ENCODE peak calls at places on chromosomes 3 and 15, in six cellular contexts. One of them, this sample, is unnamed.

GRCh38 chr15:96366526-96366877 is 36.0 kb downstream of the NR2F2 start:
- DNase-seq in psoas muscle: no peak
- DNase-seq in A673: no peak
- DNase-seq in mesendoderm: no peak
- DNase-seq in bronchial epithelial cell: no peak
- DNase-seq in AG04450: no peak
- DNase-seq in this sample: no peak

GRCh38 chr3:72341380-72341770 is 506.9 kb downstream of the SHQ1 start:
- DNase-seq in mesendoderm: no peak
- DNase-seq in psoas muscle: no peak
- DNase-seq in A673: no peak
- DNase-seq in AG04450: no peak
- DNase-seq in bronchial epithelial cell: no peak
- DNase-seq in this sample: no peak

GRCh38 chr15:95365615-95366107 is 964.8 kb upstream of the NR2F2 start:
- DNase-seq in mesendoderm: peak; percentile 32
- DNase-seq in psoas muscle: no peak
- DNase-seq in A673: peak; percentile 53
- DNase-seq in AG04450: peak; percentile 58
- DNase-seq in bronchial epithelial cell: no peak
- DNase-seq in this sample: no peak

GRCh38 chr3:105688821-105689220 is 180.0 kb downstream of the CBLB start:
- DNase-seq in mesendoderm: no peak
- DNase-seq in psoas muscle: no peak
- DNase-seq in A673: no peak
- DNase-seq in AG04450: no peak
- DNase-seq in bronchial epithelial cell: no peak
- DNase-seq in this sample: no peak

GRCh38 chr3:148999806-149000205 is 8.5 kb downstream of the GYG1 start:
- DNase-seq in mesendoderm: no peak
- DNase-seq in AG04450: no peak
- DNase-seq in A673: no peak
- DNase-seq in bronchial epithelial cell: no peak
- DNase-seq in psoas muscle: no peak
- DNase-seq in this sample: no peak

GRCh38 chr3:169835533-169835932 is 22.8 kb upstream of the LRRC34 start:
- DNase-seq in bronchial epithelial cell: no peak
- DNase-seq in A673: no peak
- DNase-seq in AG04450: no peak
- DNase-seq in psoas muscle: no peak
- DNase-seq in mesendoderm: no peak
- DNase-seq in this sample: no peak

GRCh38 chr3:181724432-181724740 is 12.7 kb downstream of the SOX2 start:
- DNase-seq in mesendoderm: no peak
- DNase-seq in AG04450: no peak
- DNase-seq in bronchial epithelial cell: no peak
- DNase-seq in A673: no peak
- DNase-seq in psoas muscle: no peak
- DNase-seq in this sample: no peak

GRCh38 chr3:46844851-46845250 is 18.4 kb downstream of the MYL3 start:
- DNase-seq in bronchial epithelial cell: no peak
- DNase-seq in A673: no peak
- DNase-seq in AG04450: no peak
- DNase-seq in mesendoderm: peak; percentile 89
- DNase-seq in psoas muscle: no peak
- DNase-seq in this sample: no peak

GRCh38 chr3:168968611-168969010 is 694.9 kb downstream of the MECOM start:
- DNase-seq in psoas muscle: no peak
- DNase-seq in A673: no peak
- DNase-seq in bronchial epithelial cell: no peak
- DNase-seq in AG04450: no peak
- DNase-seq in mesendoderm: no peak
- DNase-seq in this sample: no peak

GRCh38 chr3:30476373-30477082 is 129.9 kb upstream of the TGFBR2 start:
- DNase-seq in mesendoderm: no peak
- DNase-seq in psoas muscle: no peak
- DNase-seq in bronchial epithelial cell: peak; percentile 95
- DNase-seq in AG04450: no peak
- DNase-seq in A673: peak; percentile 41
- DNase-seq in this sample: no peak

GRCh38 chr3:120450914-120451669 is at the start of gene FSTL1:
- DNase-seq in mesendoderm: peak; percentile 89
- DNase-seq in bronchial epithelial cell: no peak
- DNase-seq in psoas muscle: peak; percentile 70
- DNase-seq in AG04450: no peak
- DNase-seq in A673: peak; percentile 53
- DNase-seq in this sample: no peak

GRCh38 chr3:197354195-197355059 is 56.0 kb upstream of the DLG1 start:
- DNase-seq in bronchial epithelial cell: no peak
- DNase-seq in psoas muscle: peak; percentile 69
- DNase-seq in mesendoderm: no peak
- DNase-seq in A673: peak; percentile 40
- DNase-seq in AG04450: peak; percentile 49
- DNase-seq in this sample: no peak

GRCh38 chr15:66184492-66184891 is 69.1 kb downstream of the MEGF11 start:
- DNase-seq in mesendoderm: no peak
- DNase-seq in AG04450: no peak
- DNase-seq in A673: no peak
- DNase-seq in psoas muscle: no peak
- DNase-seq in bronchial epithelial cell: no peak
- DNase-seq in this sample: no peak

GRCh38 chr3:187012609-187013051 is 82.3 kb downstream of the ST6GAL1 start:
- DNase-seq in mesendoderm: no peak
- DNase-seq in psoas muscle: no peak
- DNase-seq in bronchial epithelial cell: no peak
- DNase-seq in AG04450: no peak
- DNase-seq in A673: no peak
- DNase-seq in this sample: no peak

GRCh38 chr3:58563386-58564035 is 13.7 kb downstream of the FAM107A start:
- DNase-seq in AG04450: no peak
- DNase-seq in psoas muscle: no peak
- DNase-seq in A673: no peak
- DNase-seq in bronchial epithelial cell: peak; percentile 86
- DNase-seq in mesendoderm: no peak
- DNase-seq in this sample: no peak

GRCh38 chr3:139173372-139174108 is 128.8 kb upstream of the PRR23C start:
- DNase-seq in bronchial epithelial cell: peak; percentile 27
- DNase-seq in psoas muscle: no peak
- DNase-seq in A673: no peak
- DNase-seq in mesendoderm: no peak
- DNase-seq in AG04450: no peak
- DNase-seq in this sample: no peak

GRCh38 chr15:39641187-39641889 is 60.5 kb downstream of the THBS1 start:
- DNase-seq in bronchial epithelial cell: peak; percentile 89
- DNase-seq in A673: peak; percentile 11
- DNase-seq in AG04450: no peak
- DNase-seq in psoas muscle: no peak
- DNase-seq in mesendoderm: no peak
- DNase-seq in this sample: no peak

DNA sequence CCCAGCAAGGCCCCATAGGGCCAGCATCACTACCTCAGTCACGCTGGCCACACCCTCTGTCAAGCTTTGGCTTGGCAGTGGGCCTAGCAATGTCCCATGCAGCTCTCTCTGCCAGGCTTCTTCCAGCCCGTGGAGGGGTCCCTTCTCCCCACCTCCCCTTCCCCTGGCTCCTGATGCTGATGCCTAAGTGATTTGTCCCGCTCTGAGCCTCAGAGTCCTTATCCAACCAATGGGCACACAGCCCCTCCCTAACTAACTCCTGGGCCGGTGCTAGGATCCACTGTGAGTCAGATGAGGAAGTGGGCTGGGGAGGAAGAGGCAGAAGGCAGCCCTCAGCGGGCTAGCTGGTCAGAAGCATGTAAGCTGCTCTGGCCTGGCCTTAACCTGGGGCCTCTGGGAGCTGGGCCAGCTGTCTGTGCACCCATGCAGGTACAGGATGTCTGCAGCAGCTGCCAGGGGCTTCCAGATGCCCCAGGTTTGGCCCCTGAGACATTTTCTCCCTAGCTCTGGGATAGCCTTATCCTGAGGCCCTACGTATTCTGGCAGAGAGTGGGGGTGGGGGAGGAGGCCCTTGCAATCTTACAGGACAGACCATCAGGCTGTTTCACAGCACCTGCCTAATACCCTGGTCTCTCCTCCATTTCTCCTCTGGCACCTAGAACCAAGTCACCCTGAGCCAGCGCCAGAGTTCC is 740 bp upstream of the ZBTB47 start:
- DNase-seq in bronchial epithelial cell: peak; percentile 82
- DNase-seq in A673: no peak
- DNase-seq in mesendoderm: peak; percentile 67
- DNase-seq in psoas muscle: peak; percentile 56
- DNase-seq in AG04450: peak; percentile 34
- DNase-seq in this sample: peak; percentile 21
- H3K4me3 ChIP-seq in bronchial epithelial cell: peak overlapping the region; percentile 75
- H3K4me3 ChIP-seq in A673: peak overlapping the region; percentile 58
- H3K4me3 ChIP-seq in mesendoderm: no peak overlapping the region
- H3K4me3 ChIP-seq in psoas muscle: peak overlapping the region; percentile 78
- H3K4me3 ChIP-seq in AG04450: peak overlapping the region; percentile 64
- H3K4me3 ChIP-seq in this sample: peak overlapping the region; percentile 78

DNA sequence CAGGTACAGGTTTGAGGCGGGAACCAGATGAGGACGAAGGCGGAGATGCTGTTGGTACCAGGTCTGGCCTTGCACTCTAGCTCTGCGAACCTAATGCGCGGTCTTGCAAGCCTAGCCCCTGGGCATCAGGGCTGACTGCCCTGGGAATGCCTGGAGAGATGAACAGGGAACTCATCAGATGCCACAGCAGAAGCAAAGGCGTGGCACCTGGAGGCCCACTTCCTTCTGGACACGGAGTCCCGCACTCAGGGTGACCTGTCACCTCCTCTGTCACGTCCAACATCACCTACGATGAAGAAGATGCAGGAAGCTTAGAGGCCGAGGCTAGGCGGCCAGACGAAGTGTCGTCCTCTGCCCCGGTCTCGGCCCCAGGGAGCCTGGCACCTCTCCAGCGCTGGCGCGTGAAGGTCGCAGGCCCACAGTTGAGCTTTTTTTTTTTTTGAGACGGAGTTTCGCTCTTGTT is 9.4 kb downstream of the RPLP1 start:
- DNase-seq in psoas muscle: peak; percentile 58
- DNase-seq in AG04450: no peak
- DNase-seq in A673: no peak
- DNase-seq in bronchial epithelial cell: no peak
- DNase-seq in mesendoderm: no peak
- DNase-seq in this sample: no peak
- H3K4me3 ChIP-seq in psoas muscle: peak overlapping the region; percentile 67
- H3K4me3 ChIP-seq in AG04450: peak overlapping the region; percentile 61
- H3K4me3 ChIP-seq in A673: peak overlapping the region; percentile 43
- H3K4me3 ChIP-seq in bronchial epithelial cell: peak overlapping the region; percentile 43
- H3K4me3 ChIP-seq in mesendoderm: no peak overlapping the region
- H3K4me3 ChIP-seq in this sample: peak overlapping the region; percentile 47

DNA sequence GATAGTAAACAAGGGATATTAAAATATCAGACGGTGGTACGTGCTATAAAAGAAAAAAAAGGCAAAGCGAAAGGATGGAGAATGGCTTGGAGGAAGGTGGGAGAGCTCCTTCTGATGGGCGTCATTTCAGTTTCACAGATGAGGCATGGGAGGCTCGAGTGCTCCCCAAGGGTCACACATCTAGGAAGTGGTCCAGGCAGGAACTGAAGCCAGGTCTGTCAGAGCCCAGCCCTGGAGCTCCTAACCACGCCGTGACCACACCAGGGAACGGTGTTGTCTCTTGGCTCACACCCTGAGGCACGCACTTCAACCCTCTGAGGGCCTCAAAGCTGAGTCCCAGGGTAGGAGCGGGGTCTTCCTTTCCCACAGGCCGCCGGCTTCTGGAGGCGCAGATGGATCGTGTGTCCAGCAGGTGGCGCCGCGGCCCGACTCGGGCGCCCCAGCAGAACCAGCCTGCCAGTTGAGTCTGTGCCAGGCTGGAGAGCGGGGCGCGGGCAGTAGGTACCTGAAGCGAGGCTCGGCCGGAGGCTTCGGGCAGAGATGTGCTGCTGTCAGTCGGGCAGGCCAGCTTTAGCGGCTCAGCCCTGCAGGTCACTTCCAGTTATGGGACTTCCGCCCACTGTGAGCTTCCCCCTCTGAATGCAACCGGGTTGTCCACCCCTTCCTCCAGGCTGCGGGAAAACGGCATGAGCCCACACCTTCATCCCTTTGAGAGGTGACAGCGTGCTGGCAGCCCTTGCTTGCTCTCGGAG is 68.1 kb downstream of the SLC6A1 start:
- DNase-seq in A673: peak; percentile 79
- DNase-seq in psoas muscle: peak; percentile 73
- DNase-seq in bronchial epithelial cell: peak; percentile 37
- DNase-seq in mesendoderm: peak; percentile 72
- DNase-seq in AG04450: peak; percentile 23
- DNase-seq in this sample: no peak
- H3K4me3 ChIP-seq in A673: peak overlapping the region; percentile 15
- H3K4me3 ChIP-seq in psoas muscle: peak overlapping the region; percentile 5
- H3K4me3 ChIP-seq in bronchial epithelial cell: no peak overlapping the region
- H3K4me3 ChIP-seq in mesendoderm: no peak overlapping the region
- H3K4me3 ChIP-seq in AG04450: peak overlapping the region; percentile 20
- H3K4me3 ChIP-seq in this sample: peak overlapping the region; percentile 27

GRCh38 chr3:69688400-69688799 is 50.9 kb upstream of the MITF start:
- DNase-seq in mesendoderm: no peak
- DNase-seq in bronchial epithelial cell: no peak
- DNase-seq in psoas muscle: no peak
- DNase-seq in A673: no peak
- DNase-seq in AG04450: no peak
- DNase-seq in this sample: no peak
- H3K4me3 ChIP-seq in mesendoderm: no peak overlapping the region
- H3K4me3 ChIP-seq in bronchial epithelial cell: no peak overlapping the region
- H3K4me3 ChIP-seq in psoas muscle: no peak overlapping the region
- H3K4me3 ChIP-seq in A673: no peak overlapping the region
- H3K4me3 ChIP-seq in AG04450: no peak overlapping the region
- H3K4me3 ChIP-seq in this sample: no peak overlapping the region

GRCh38 chr3:175398676-175399075 is 539.5 kb downstream of the NAALADL2 start:
- DNase-seq in bronchial epithelial cell: peak; percentile 23
- DNase-seq in psoas muscle: no peak
- DNase-seq in AG04450: peak; percentile 80
- DNase-seq in A673: no peak
- DNase-seq in mesendoderm: no peak
- DNase-seq in this sample: no peak
- H3K4me3 ChIP-seq in bronchial epithelial cell: no peak overlapping the region
- H3K4me3 ChIP-seq in psoas muscle: no peak overlapping the region
- H3K4me3 ChIP-seq in AG04450: no peak overlapping the region
- H3K4me3 ChIP-seq in A673: no peak overlapping the region
- H3K4me3 ChIP-seq in mesendoderm: no peak overlapping the region
- H3K4me3 ChIP-seq in this sample: no peak overlapping the region

GRCh38 chr3:19436746-19437145 is 288.4 kb downstream of the KCNH8 start:
- DNase-seq in bronchial epithelial cell: no peak
- DNase-seq in psoas muscle: no peak
- DNase-seq in mesendoderm: peak; percentile 14
- DNase-seq in A673: no peak
- DNase-seq in AG04450: no peak
- DNase-seq in this sample: no peak
- H3K4me3 ChIP-seq in bronchial epithelial cell: no peak overlapping the region
- H3K4me3 ChIP-seq in psoas muscle: no peak overlapping the region
- H3K4me3 ChIP-seq in mesendoderm: no peak overlapping the region
- H3K4me3 ChIP-seq in A673: no peak overlapping the region
- H3K4me3 ChIP-seq in AG04450: no peak overlapping the region
- H3K4me3 ChIP-seq in this sample: no peak overlapping the region

DNA sequence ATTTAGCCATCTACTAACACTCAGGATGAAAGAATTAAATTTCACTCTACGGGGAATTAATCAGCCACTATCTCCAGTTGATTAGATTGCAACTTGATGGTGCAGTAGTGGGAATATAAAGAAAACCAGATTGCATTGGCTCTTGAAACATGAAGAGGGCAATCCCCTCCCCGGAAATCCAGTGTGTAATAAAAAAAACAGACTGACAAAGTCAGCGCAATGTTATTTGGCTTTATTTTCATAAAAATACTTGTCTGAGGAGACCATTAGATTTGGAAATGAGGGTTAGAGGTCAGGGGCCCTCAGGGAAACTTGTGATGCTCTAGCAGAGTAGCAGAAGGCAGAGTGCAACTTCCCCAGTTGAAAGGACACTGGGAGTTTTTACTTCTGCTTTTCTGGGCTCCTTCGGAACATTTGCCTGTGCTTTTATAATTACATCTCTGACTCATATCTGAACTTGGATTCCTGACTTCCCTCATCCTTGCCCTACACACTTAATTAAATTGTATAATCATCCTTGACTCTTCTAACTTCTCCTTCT is 326.8 kb downstream of the TUSC7 start:
- DNase-seq in A673: no peak
- DNase-seq in psoas muscle: no peak
- DNase-seq in AG04450: peak; percentile 27
- DNase-seq in bronchial epithelial cell: no peak
- DNase-seq in mesendoderm: no peak
- DNase-seq in this sample: peak; percentile 61
- H3K4me3 ChIP-seq in A673: no peak overlapping the region
- H3K4me3 ChIP-seq in psoas muscle: no peak overlapping the region
- H3K4me3 ChIP-seq in AG04450: peak overlapping the region; percentile 37
- H3K4me3 ChIP-seq in bronchial epithelial cell: no peak overlapping the region
- H3K4me3 ChIP-seq in mesendoderm: no peak overlapping the region
- H3K4me3 ChIP-seq in this sample: no peak overlapping the region

This sample was measured in AG04449.